ENCODE peak calls at places on chromosomes 6 and 20, in six cellular contexts. Q is CD8-positive, alpha-beta memory T cell; S is psoas muscle; T is pancreas; X is sigmoid colon; Y is left ventricle myocardium inferior. Z is an unnamed sample. For H3K4me1, the result is how much of the 10 kb centered on the place peaks cover.

GRCh38 chr6:145206247-145206907 is 528.9 kb downstream of the EPM2A start:
- DNase-seq in Y (no peak), T (no peak), Q (no peak), S (no peak), X (no peak), Z (no peak)

GRCh38 chr20:10696650-10697049 is 22.9 kb upstream of the JAG1 start:
- DNase-seq in Q (no peak), S (no peak), Y (no peak), X (no peak), T (no peak), Z (no peak)

GRCh38 chr20:15342987-15343639 is 1005.7 kb upstream of the FLRT3 start:
- DNase-seq in X (no peak), Q (no peak), Y (no peak), T (no peak), S (peak), Z (no peak)

GRCh38 chr6:93746892-93747291 is 327.5 kb upstream of the EPHA7 start:
- DNase-seq in Y (no peak), T (no peak), X (no peak), S (no peak), Q (no peak), Z (no peak)

GRCh38 chr6:125074120-125074519 is 79.5 kb upstream of the TPD52L1 start:
- DNase-seq in X (no peak), T (no peak), Q (no peak), Y (no peak), S (no peak), Z (no peak)

GRCh38 chr6:43076928-43077809 is 1.1 kb downstream of the PTK7 start:
- DNase-seq in Y (no peak), Q (no peak), T (peak), S (no peak), X (no peak), Z (peak)

GRCh38 chr6:37130704-37131103 is 39.2 kb upstream of the PIM1 start:
- DNase-seq in Y (no peak), X (peak), Q (no peak), S (peak), T (no peak), Z (peak)

GRCh38 chr6:42619963-42620362 is 56.1 kb downstream of the UBR2 start:
- DNase-seq in Y (no peak), X (no peak), S (no peak), T (no peak), Q (no peak), Z (no peak)

GRCh38 chr6:129031051-129031599 is 148.2 kb downstream of the LAMA2 start:
- DNase-seq in Q (no peak), Y (no peak), X (no peak), T (no peak), S (no peak), Z (no peak)

GRCh38 chr6:149049230-149049629 is 268.3 kb upstream of the TAB2 start:
- DNase-seq in T (no peak), X (no peak), Y (no peak), S (no peak), Q (no peak), Z (no peak)

GRCh38 chr20:25470045-25470444 is 62.6 kb downstream of the GINS1 start:
- DNase-seq in Y (no peak), X (peak), T (no peak), Q (peak), S (no peak), Z (peak)

GRCh38 chr6:170080828-170081368 is 210.0 kb downstream of the DLL1 start:
- DNase-seq in T (peak), S (peak), X (no peak), Y (peak), Q (no peak), Z (no peak)
- H3K27ac ChIP-seq in T (no peak), S (no peak), X (no peak), Y (no peak), Q (no peak), Z (no peak)

GRCh38 chr20:54177378-54177777 is 3.6 kb upstream of the CYP24A1 start:
- DNase-seq in T (no peak), X (no peak), Y (no peak), Q (no peak), S (no peak), Z (no peak)
- H3K4me1 ChIP-seq in T (under half), X (under half), Y (under half), Q (under half), S (under half), Z (under half)

DNA sequence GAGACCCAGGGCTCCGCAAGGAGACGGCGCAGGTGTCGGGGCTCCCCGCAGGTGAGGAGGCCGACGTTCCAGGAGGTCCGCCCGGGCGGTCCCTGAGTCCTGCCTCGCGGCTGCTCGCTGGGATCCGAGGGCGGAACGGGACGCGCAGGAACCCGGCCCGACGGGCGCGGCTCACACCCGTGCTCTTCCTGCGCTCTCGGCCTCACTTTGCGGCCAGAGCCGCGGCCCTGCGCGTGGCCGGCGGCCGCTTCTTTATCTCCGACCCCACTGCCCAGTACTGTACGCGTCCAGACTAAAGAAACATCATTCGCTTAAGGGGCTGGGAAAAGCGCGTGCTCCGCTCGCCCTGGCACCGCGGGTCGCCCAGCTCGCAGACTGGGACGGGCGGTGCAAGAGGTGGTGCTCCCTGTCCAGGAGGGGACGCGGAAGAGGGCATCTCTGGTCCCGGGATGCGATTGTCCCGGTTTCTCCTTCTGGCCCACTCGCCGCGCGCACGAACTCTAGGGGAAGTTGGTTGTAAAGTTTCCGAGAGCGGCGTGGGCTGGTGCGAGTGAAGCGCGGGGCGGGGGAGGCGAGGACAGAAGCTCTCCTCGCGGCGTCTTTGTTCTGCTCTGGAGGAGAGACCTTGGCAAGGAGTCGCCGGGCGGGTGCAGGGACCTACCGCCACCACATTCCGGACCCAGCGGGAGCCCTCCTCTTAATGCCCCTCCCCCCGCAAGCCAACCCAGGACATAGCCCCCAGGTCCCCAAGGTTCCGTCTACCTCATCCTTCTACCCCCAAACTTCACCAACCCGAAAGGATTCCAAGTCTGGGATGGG is 70.9 kb downstream of the SOX4 start:
- DNase-seq in Q (no peak), Y (peak), X (peak), S (peak), T (no peak), Z (peak)
- H3K27ac ChIP-seq in Q (no peak), Y (peak), X (peak), S (no peak), T (no peak), Z (no peak)

GRCh38 chr6:112325449-112325848 is 21.7 kb upstream of the RFPL4B start:
- DNase-seq in Y (no peak), T (no peak), S (no peak), Q (no peak), X (no peak), Z (no peak)
- H3K4me1 ChIP-seq in Y (under half), T (under half), S (under half), Q (under half), X (under half), Z (under half)

GRCh38 chr6:79079425-79080130 is 1.5 kb upstream of the PHIP start:
- DNase-seq in Y (no peak), X (no peak), Q (no peak), S (no peak), T (no peak), Z (no peak)
- H3K27ac ChIP-seq in Y (peak), X (peak), Q (peak), S (peak), T (peak), Z (no peak)

GRCh38 chr6:35490821-35491557 is 5.9 kb downstream of the TEAD3 start:
- DNase-seq in S (no peak), T (no peak), Q (no peak), X (no peak), Y (no peak), Z (no peak)
- H3K4me1 ChIP-seq in S (half or more), T (under half), Q (under half), X (under half), Y (half or more), Z (under half)

GRCh38 chr20:44648579-44648978 is 2.9 kb downstream of the ADA start:
- DNase-seq in S (no peak), Q (no peak), Y (no peak), T (no peak), X (no peak), Z (no peak)

GRCh38 chr20:44646023-44646640 is 5.4 kb downstream of the ADA start:
- DNase-seq in S (no peak), Y (no peak), X (no peak), T (no peak), Q (peak), Z (no peak)

GRCh38 chr20:44648068-44648467 is 3.4 kb downstream of the ADA start:
- DNase-seq in T (no peak), Y (no peak), Q (no peak), X (no peak), S (no peak), Z (no peak)

GRCh38 chr20:44644384-44645131 is 6.9 kb downstream of the ADA start:
- DNase-seq in Q (peak), S (no peak), Y (no peak), T (no peak), X (no peak), Z (no peak)

DNA sequence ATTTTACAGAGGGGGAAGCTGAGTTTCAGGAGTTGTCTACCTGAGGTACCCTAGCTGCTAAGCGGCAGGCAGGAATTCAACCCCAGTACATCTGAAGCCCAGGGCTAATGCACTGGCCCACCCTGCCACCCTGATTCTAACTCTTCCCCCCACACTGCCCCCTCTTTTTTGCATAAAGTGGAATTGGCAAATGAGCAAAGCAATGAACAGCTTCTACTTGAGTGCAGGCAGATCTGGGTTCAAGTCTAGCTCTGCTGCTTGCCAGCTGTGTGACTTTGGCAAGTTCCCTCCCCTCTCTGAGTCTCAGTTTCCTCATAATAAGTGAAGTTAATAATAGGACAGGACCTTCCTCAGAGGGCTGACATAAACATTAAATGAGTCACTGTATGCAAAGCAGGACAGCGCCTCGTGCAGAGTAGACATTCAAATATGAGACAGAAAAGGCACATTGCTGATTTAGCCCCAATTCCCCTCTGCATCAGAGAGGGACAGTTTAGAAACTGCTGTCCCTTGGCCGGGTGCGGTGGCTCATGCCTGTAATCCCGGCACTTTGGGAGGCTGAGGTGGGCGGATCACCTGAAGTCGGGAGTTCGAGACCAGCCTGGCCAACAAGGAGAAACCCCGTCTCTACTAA is 4.7 kb downstream of the ADA start:
- DNase-seq in X (no peak), Y (no peak), S (no peak), T (no peak), Q (no peak), Z (no peak)
- H3K27ac ChIP-seq in X (no peak), Y (peak), S (no peak), T (no peak), Q (peak), Z (peak)

GRCh38 chr6:11012976-11013375 is 31.1 kb downstream of the ELOVL2 start:
- DNase-seq in X (no peak), T (no peak), Q (no peak), S (no peak), Y (no peak), Z (no peak)
- H3K4me1 ChIP-seq in X (under half), T (under half), Q (under half), S (under half), Y (under half), Z (under half)

DNA sequence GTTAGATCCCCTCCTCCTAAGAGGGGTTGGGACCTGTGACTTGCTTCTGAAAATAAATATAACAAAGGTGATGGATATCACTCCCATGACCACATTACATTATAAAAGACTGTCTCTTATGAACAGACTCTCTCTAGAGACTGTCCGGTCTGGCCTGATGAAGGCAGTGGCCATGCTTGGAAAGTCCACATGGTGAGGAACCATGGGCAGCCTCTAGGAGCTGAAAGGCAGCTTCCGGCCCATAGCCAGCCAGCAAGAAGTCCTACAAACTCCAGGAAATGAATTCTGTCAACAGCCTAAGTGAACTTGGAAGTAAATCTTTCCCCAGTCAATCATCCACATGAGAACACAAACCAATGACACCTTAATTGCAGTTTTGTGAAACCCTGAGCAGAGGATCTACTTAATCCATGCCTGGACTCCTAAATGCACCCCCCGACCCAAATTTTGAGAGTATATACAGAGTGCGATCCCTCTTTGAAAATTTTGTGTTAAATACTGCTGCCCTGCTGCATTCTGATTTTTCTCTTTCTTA is 2.2 kb upstream of the POPDC3 start:
- DNase-seq in S (no peak), Q (no peak), X (no peak), T (no peak), Y (no peak), Z (no peak)
- H3K27ac ChIP-seq in S (peak), Q (no peak), X (no peak), T (no peak), Y (no peak), Z (no peak)

Z was measured in colonic mucosa.